ENCODE peak calls at places on chromosomes 1 and 21, in five cellular contexts. D is activated CD4-positive, alpha-beta T cell treated with anti-CD3 and anti-CD28 coated beads for 4 hours; K is hypothalamus; I is Calu3; G is HFFc6. O is an unnamed sample.

GRCh38 chr21:29145354-29145782 is 14.9 kb downstream of the MAP3K7CL start:
- DNase-seq in G (peak), K (peak), I (peak), D (no peak), O (peak)

GRCh38 chr1:229578168-229579100 is 19.9 kb upstream of the ABCB10 start:
- DNase-seq in G (no peak), D (no peak), I (no peak), K (no peak), O (no peak)

GRCh38 chr1:215166886-215167285 is 84.3 kb downstream of the KCNK2 start:
- DNase-seq in G (peak), I (no peak), D (no peak), K (no peak), O (peak)

GRCh38 chr21:42781981-42782722 is 97.2 kb downstream of the WDR4 start:
- DNase-seq in K (no peak), D (no peak), G (no peak), I (no peak), O (no peak)

GRCh38 chr1:145706282-145706681 is 886 bp downstream of the PDZK1 start:
- DNase-seq in D (no peak), G (peak), I (peak), K (no peak), O (peak)

GRCh38 chr1:198577444-198577843 is 37.0 kb upstream of the ATP6V1G3 start:
- DNase-seq in G (peak), I (no peak), D (no peak), K (no peak), O (peak)

GRCh38 chr1:224069138-224069537 is 44.8 kb upstream of the FBXO28 start:
- DNase-seq in I (no peak), G (no peak), D (no peak), K (no peak), O (no peak)

GRCh38 chr1:246566808-246567154 is 525 bp downstream of the CNST start:
- DNase-seq in D (peak), G (peak), I (no peak), K (peak), O (no peak)

GRCh38 chr1:62299426-62300200 is 19.6 kb downstream of the KANK4 start:
- DNase-seq in I (peak), K (peak), G (no peak), D (no peak), O (no peak)

GRCh38 chr1:85975770-85976386 is 180.7 kb downstream of the COL24A1 start:
- DNase-seq in I (no peak), D (no peak), G (no peak), K (no peak), O (no peak)

GRCh38 chr1:231702804-231703203 is 76.2 kb downstream of the DISC1 start:
- DNase-seq in K (no peak), I (no peak), D (no peak), G (peak), O (peak)

GRCh38 chr1:171625225-171625624 is 3.2 kb downstream of the MYOCOS start:
- DNase-seq in G (no peak), I (no peak), D (no peak), K (no peak), O (no peak)

O was measured in cardiac fibroblast.